ENCODE peak calls at places on chromosomes 12 and 14, in four cellular contexts. T is GM18507, Y is HFFc6, X is dorsolateral prefrontal cortex. U is an unnamed sample.

GRCh38 chr12:48390026-48390425 is 39.3 kb upstream of the ZNF641 start:
- DNase-seq in T (no peak), Y (no peak), X (no peak), U (no peak)

GRCh38 chr14:78710963-78711362 is 540.8 kb downstream of the NRXN3 start:
- DNase-seq in T (no peak), X (no peak), Y (no peak), U (no peak)

GRCh38 chr12:60271816-60272215 is 676.0 kb downstream of the SLC16A7 start:
- DNase-seq in T (no peak), X (no peak), Y (no peak), U (no peak)

GRCh38 chr12:103913100-103913499 is 17.1 kb upstream of the HSP90B1 start:
- DNase-seq in X (no peak), T (no peak), Y (no peak), U (no peak)

GRCh38 chr12:78586790-78587189 is 277.8 kb upstream of the SYT1 start:
- DNase-seq in T (no peak), Y (no peak), X (no peak), U (no peak)

GRCh38 chr12:53750812-53751335 is 905 bp downstream of the CISTR start:
- DNase-seq in Y (no peak), T (no peak), X (peak), U (no peak)

GRCh38 chr14:56953884-56954283 is 143.6 kb upstream of the OTX2 start:
- DNase-seq in X (no peak), Y (no peak), T (no peak), U (no peak)

GRCh38 chr12:116037941-116038837 is 239.3 kb downstream of the MED13L start:
- DNase-seq in Y (peak), T (no peak), X (no peak), U (no peak)

GRCh38 chr14:54117924-54118323 is 161.3 kb upstream of the BMP4 start:
- DNase-seq in X (no peak), Y (no peak), T (no peak), U (no peak)

GRCh38 chr12:47094804-47095203 is 15.0 kb upstream of the AMIGO2 start:
- DNase-seq in T (no peak), X (no peak), Y (no peak), U (no peak)

GRCh38 chr12:5586201-5586600 is 154.3 kb downstream of the NTF3 start:
- DNase-seq in X (no peak), T (no peak), Y (peak), U (no peak)

GRCh38 chr12:49983892-49984291 is 11.1 kb downstream of the AQP6 start:
- DNase-seq in Y (peak), T (no peak), X (no peak), U (no peak)

GRCh38 chr14:32607399-32607798 is 278.3 kb downstream of the AKAP6 start:
- DNase-seq in Y (no peak), T (no peak), X (no peak), U (no peak)

GRCh38 chr12:56943878-56944277 is 9.7 kb upstream of the SDR9C7 start:
- DNase-seq in Y (no peak), T (no peak), X (no peak), U (no peak)

GRCh38 chr12:66323017-66323416 is 20.7 kb downstream of the HELB start:
- DNase-seq in T (no peak), X (no peak), Y (no peak), U (no peak)

GRCh38 chr12:74985986-74986319 is 223.7 kb downstream of the KCNC2 start:
- DNase-seq in X (no peak), Y (no peak), T (no peak), U (no peak)

GRCh38 chr12:57905812-57906475 is 35.4 kb upstream of the ATP23 start:
- DNase-seq in Y (no peak), T (no peak), X (no peak), U (no peak)

GRCh38 chr14:55099741-55100140 is 29.3 kb upstream of the LGALS3 start:
- DNase-seq in T (no peak), X (no peak), Y (no peak), U (no peak)

GRCh38 chr14:92471919-92472318 is 41.7 kb upstream of the RIN3 start:
- DNase-seq in T (no peak), Y (peak), X (no peak), U (no peak)

GRCh38 chr12:30996255-30996654 is 69.7 kb downstream of the TSPAN11 start:
- DNase-seq in X (no peak), Y (no peak), T (no peak), U (no peak)

GRCh38 chr14:38828183-38828877 is 274.7 kb downstream of the SEC23A start:
- DNase-seq in T (no peak), Y (no peak), X (no peak), U (no peak)

GRCh38 chr12:52246720-52247621 is 13.9 kb downstream of the KRT7 start:
- DNase-seq in T (no peak), Y (no peak), X (no peak), U (no peak)

GRCh38 chr12:68180792-68181744 is 21.5 kb upstream of the IFNG start:
- DNase-seq in X (no peak), Y (no peak), T (no peak), U (no peak)

GRCh38 chr12:45685680-45686079 is 43.8 kb upstream of the ARID2 start:
- DNase-seq in X (no peak), T (no peak), Y (no peak), U (no peak)

GRCh38 chr14:56004807-56005579 is 113.2 kb upstream of the PELI2 start:
- DNase-seq in T (no peak), X (no peak), Y (peak), U (no peak)

GRCh38 chr12:28424965-28425364 is 234.7 kb downstream of the CCDC91 start:
- DNase-seq in Y (no peak), X (no peak), T (no peak), U (no peak)